ENCODE peak calls at places on chromosomes 13 and 19, in six cellular contexts. W is breast epithelium, X is cardiac muscle cell, P is AG04450, G is upper lobe of right lung, A is left lung. D is an unnamed sample.

GRCh38 chr19:43611788-43612187 is at the start of gene SRRM5:
- DNase-seq in P (no peak), G (no peak), W (no peak), X (no peak), A (no peak), D (no peak)

GRCh38 chr19:28498404-28498976 is 714.5 kb downstream of the UQCRFS1 start:
- DNase-seq in P (no peak), X (no peak), G (no peak), A (no peak), W (no peak), D (no peak)

GRCh38 chr19:40613669-40614594 is 12.8 kb downstream of the LTBP4 start:
- DNase-seq in W (peak; percentile 76), A (peak; percentile 86), G (peak; percentile 92), X (peak; percentile 80), P (peak; percentile 67), D (peak; percentile 87)

GRCh38 chr13:71644579-71644978 is 222.4 kb downstream of the DACH1 start:
- DNase-seq in X (no peak), P (no peak), W (no peak), G (no peak), A (no peak), D (no peak)

GRCh38 chr19:16067205-16067938 is 8.9 kb upstream of the TPM4 start:
- DNase-seq in A (peak; percentile 79), W (peak; percentile 87), X (no peak), P (peak; percentile 82), G (peak; percentile 88), D (no peak)

GRCh38 chr13:45895880-45896279 is 44.3 kb upstream of the SIAH3 start:
- DNase-seq in A (no peak), X (no peak), W (no peak), P (no peak), G (no peak), D (no peak)

GRCh38 chr19:46574533-46574932 is 26.6 kb upstream of the CALM3 start:
- DNase-seq in P (no peak), X (no peak), W (no peak), A (no peak), G (no peak), D (peak; percentile 25)

GRCh38 chr13:110841846-110842245 is 73.0 kb downstream of the ANKRD10 start:
- DNase-seq in W (no peak), G (no peak), X (no peak), A (no peak), P (no peak), D (no peak)

GRCh38 chr13:32669030-32669646 is 82.9 kb downstream of the PDS5B start:
- DNase-seq in X (peak; percentile 79), G (no peak), A (no peak), P (no peak), W (no peak), D (peak; percentile 81)

GRCh38 chr13:67916650-67917049 is 686.5 kb upstream of the PCDH9 start:
- DNase-seq in W (no peak), G (no peak), X (no peak), P (no peak), A (no peak), D (no peak)

GRCh38 chr13:30341815-30342570 is 34.6 kb upstream of the KATNAL1 start:
- DNase-seq in P (peak; percentile 71), X (peak; percentile 28), A (peak; percentile 86), W (peak; percentile 91), G (peak; percentile 85), D (peak; percentile 96)

GRCh38 chr13:63541336-63541735 is 2125.7 kb upstream of the PCDH20 start:
- DNase-seq in G (no peak), X (no peak), P (no peak), W (no peak), A (no peak), D (no peak)

GRCh38 chr19:2952953-2953481 is 8.2 kb upstream of the ZNF77 start:
- DNase-seq in X (no peak), G (peak; percentile 77), P (no peak), W (peak; percentile 74), A (peak; percentile 66), D (peak; percentile 33)

GRCh38 chr13:112825875-112826274 is 136.0 kb downstream of the ATP11A start:
- DNase-seq in A (no peak), G (no peak), P (no peak), W (no peak), X (no peak), D (no peak)

GRCh38 chr19:55304279-55304978 is 20.6 kb downstream of the BRSK1 start:
- DNase-seq in G (no peak), W (no peak), P (no peak), X (peak; percentile 56), A (no peak), D (no peak)

GRCh38 chr19:7381073-7381390 is 32.3 kb downstream of the ARHGEF18 start:
- DNase-seq in P (no peak), W (no peak), G (no peak), A (no peak), X (no peak), D (no peak)

GRCh38 chr13:75505966-75506365 is 24.0 kb upstream of the TBC1D4 start:
- DNase-seq in X (no peak), G (no peak), W (no peak), A (no peak), P (no peak), D (no peak)

GRCh38 chr13:32229443-32229842 is 85.7 kb downstream of the ZAR1L start:
- DNase-seq in P (no peak), W (no peak), X (peak; percentile 45), G (no peak), A (no peak), D (no peak)

GRCh38 chr19:7526093-7526929 is 3.9 kb downstream of the MCOLN1 start:
- DNase-seq in W (no peak), P (no peak), X (no peak), A (no peak), G (no peak), D (no peak)

GRCh38 chr19:44438441-44438840 is 9.8 kb downstream of the ZNF229 start:
- DNase-seq in G (no peak), X (no peak), A (no peak), W (no peak), P (no peak), D (no peak)

DNA sequence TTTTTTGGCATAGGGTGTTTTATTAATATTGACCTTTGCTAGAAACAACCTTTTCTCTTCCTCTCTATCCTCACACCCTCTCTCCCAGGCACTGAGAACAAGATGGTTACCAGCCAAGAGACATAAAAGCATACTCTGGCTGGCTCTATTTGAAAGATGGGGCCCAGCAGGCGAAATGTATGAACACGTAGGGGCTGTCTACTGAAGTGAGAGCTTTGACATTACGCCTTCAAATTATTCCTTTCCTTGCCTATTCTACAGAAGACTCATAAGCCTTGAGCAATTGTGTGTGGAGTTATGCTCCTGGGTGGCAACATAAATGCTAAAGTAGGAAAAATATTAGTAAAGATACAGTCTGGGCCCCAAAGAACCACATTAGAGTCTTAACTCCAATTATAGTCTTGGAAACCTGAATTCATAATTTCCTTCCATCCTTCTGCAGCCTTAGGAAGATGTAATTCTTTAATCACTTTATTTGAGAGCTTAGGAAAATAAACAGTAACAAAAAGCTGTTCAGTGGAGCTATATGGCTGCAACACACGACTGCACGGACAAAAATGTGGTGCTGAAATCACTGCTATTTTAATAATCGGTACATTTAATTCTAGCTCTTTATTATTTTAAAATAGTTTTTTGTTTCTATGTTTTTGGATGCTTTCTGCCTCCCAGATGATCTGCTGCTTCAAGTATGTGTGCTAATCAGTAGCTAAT is 122.3 kb upstream of the RNF113B start:
- DNase-seq in W (no peak), A (no peak), X (no peak), P (no peak), G (no peak), D (peak; percentile 45)
- H3K9me3 ChIP-seq in W (no peaks in the 10 kb centered on the region), A (no peaks in the 10 kb centered on the region), X (no peaks in the 10 kb centered on the region), P (no peaks in the 10 kb centered on the region), G (no peaks in the 10 kb centered on the region), D (no peaks in the 10 kb centered on the region)

GRCh38 chr19:49533551-49534488 is 6.0 kb downstream of the RCN3 start:
- DNase-seq in X (peak; percentile 84), A (peak; percentile 74), P (no peak), G (peak; percentile 90), W (peak; percentile 75), D (peak; percentile 50)

GRCh38 chr19:49538643-49539042 is 10.8 kb downstream of the RCN3 start:
- DNase-seq in P (no peak), W (no peak), X (no peak), G (no peak), A (no peak), D (no peak)

GRCh38 chr19:49530708-49531107 is 2.9 kb downstream of the RCN3 start:
- DNase-seq in A (no peak), G (no peak), X (no peak), P (no peak), W (no peak), D (no peak)

GRCh38 chr19:49536921-49537462 is 9.2 kb downstream of the RCN3 start:
- DNase-seq in G (no peak), A (no peak), W (no peak), X (no peak), P (no peak), D (no peak)

DNA sequence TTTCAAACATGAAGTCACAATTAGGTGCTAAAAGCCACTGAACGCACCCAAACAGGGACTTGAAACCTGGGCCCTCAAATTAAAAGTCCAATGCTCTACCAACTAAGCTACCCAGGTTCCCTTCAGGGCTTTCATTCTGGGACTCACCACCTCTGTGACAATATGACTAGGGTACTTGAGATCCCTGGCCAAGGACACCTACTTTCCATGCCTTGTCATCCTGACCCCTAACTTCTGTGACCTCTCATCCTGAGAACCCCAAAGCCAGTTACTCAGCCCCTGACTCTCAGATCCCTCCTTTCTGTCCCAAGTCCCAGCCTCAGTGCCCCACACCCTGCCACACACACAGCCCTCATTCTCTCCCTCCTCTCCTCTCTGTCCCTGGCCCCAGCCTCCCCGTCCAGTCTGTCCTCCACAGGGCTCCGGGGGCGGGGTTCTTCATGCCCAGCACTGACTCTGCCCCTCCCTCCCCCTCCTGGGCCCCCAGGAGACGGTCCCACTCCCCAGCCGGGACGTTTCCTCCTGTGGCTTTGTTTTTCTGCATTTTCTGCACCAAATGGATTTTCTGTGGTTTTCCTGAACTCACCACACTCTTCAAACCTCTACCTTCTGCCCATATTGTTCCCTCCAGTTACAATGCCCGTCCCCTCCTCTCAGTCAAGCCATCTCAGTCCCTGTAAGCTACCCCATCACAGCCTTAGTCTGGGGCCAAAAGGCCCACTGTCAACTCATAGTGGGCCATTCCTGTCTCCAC is 7.0 kb downstream of the RCN3 start:
- DNase-seq in G (no peak), W (no peak), X (no peak), P (no peak), A (no peak), D (no peak)
- H3K4me3 ChIP-seq in G (peak overlapping the region; percentile 66), W (peak overlapping the region; percentile 63), X (peak overlapping the region; percentile 36), P (no peak overlapping the region), A (no peak overlapping the region), D (no peak overlapping the region)

GRCh38 chr19:12284631-12285030 is 10.1 kb downstream of the ZNF44 start:
- DNase-seq in W (no peak), X (no peak), P (no peak), A (no peak), G (no peak), D (no peak)
- H3K9me3 ChIP-seq in W (peaks cover 5% of the 10 kb centered on the region), X (no peaks in the 10 kb centered on the region), P (peaks cover 23% of the 10 kb centered on the region), A (no peaks in the 10 kb centered on the region), G (no peaks in the 10 kb centered on the region), D (peaks cover 30% of the 10 kb centered on the region)

DNA sequence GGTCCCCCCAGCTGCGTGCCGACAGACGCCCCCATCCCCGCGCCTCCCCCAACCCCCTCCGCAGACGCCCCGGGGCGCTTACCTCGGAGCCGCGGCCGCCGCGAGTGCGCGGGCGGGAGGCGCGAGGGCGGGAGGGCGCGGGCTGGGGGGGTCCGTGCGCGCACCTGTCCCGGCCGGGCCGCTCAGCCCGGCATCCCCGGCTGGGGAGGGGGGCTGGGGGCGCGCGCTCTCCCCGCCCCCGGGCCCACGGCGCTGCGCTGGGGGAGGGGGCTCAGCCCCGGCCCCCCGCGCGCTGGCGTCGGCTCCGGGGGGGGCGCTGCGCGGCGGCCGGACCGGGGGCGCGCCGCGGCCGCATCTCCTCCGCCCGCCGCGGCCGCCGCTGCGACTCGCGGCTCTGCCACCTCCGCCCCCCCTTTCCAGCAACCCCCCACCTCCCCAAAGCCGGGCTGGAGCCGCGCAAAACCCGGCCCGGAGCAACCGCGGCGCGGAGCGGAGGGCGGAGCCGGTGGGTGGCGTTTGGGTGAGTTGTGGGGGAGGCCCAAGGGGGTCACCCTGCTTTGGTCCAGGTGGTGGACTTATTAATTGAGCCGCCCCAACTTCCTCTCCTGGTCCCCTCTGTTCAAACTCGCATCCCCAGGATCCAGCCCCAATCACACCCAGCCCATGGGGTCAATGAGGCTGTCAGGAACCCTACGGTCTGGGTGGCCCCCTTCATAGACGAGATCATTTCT is 22.1 kb upstream of the SEMA6B start:
- DNase-seq in A (no peak), G (no peak), X (peak; percentile 80), P (no peak), W (no peak), D (peak; percentile 59)
- H3K4me3 ChIP-seq in A (no peak overlapping the region), G (no peak overlapping the region), X (peak overlapping the region; percentile 85), P (no peak overlapping the region), W (peak overlapping the region; percentile 41), D (no peak overlapping the region)